ENCODE peak calls at places on chromosomes 4 and X, in six cellular contexts. Q is NCI-H446 treated with DMSO at 0.1 percent for 48 hours, R is cardiac muscle cell, K is A549, Y is activated T-cell treated with anti-CD3 and anti-CD28 coated beads for 48 hours, C is HEK293T. G is an unnamed sample.

GRCh38 chrX:65098851-65099250 is 122.6 kb upstream of the ZC4H2 start:
- DNase-seq in Q (no peak), R (no peak), K (no peak), Y (no peak), C (no peak), G (no peak)

GRCh38 chrX:66833426-66833825 is 194.5 kb upstream of the EDA2R start:
- DNase-seq in Q (no peak), R (no peak), K (no peak), Y (no peak), C (no peak), G (no peak)

GRCh38 chr4:187618701-187619278 is 376.8 kb upstream of the ZFP42 start:
- DNase-seq in Q (no peak), R (no peak), K (no peak), Y (no peak), C (no peak), G (peak)

GRCh38 chr4:6332042-6332668 is 62.5 kb downstream of the WFS1 start:
- DNase-seq in Q (no peak), R (peak), K (peak), Y (no peak), C (peak), G (peak)

GRCh38 chr4:75990129-75990528 is 616 bp downstream of the SDAD1 start:
- DNase-seq in Q (no peak), R (no peak), K (no peak), Y (no peak), C (no peak), G (no peak)

GRCh38 chr4:121307441-121308327 is 73.1 kb downstream of the QRFPR start:
- DNase-seq in Q (peak), R (peak), K (peak), Y (peak), C (peak), G (peak)

GRCh38 chrX:44261286-44261685 is 82.2 kb downstream of the EFHC2 start:
- DNase-seq in Q (no peak), R (no peak), K (no peak), Y (no peak), C (no peak), G (no peak)

GRCh38 chr4:72383439-72383838 is 185.6 kb downstream of the ADAMTS3 start:
- DNase-seq in Q (no peak), R (peak), K (no peak), Y (no peak), C (no peak), G (no peak)

GRCh38 chr4:158459085-158459820 is 62.4 kb upstream of the RXFP1 start:
- DNase-seq in Q (no peak), R (no peak), K (no peak), Y (no peak), C (no peak), G (no peak)

GRCh38 chrX:132488092-132488749 is 617 bp downstream of the MBNL3 start:
- DNase-seq in Q (no peak), R (no peak), K (no peak), Y (no peak), C (no peak), G (peak)

GRCh38 chr4:72909461-72909860 is 160.1 kb downstream of the COX18 start:
- DNase-seq in Q (no peak), R (peak), K (no peak), Y (no peak), C (peak), G (peak)

GRCh38 chr4:3407930-3408792 is 33.6 kb upstream of the HGFAC start:
- DNase-seq in Q (no peak), R (no peak), K (no peak), Y (no peak), C (no peak), G (no peak)

GRCh38 chr4:25827897-25828296 is 34.9 kb downstream of the SEL1L3 start:
- DNase-seq in Q (no peak), R (no peak), K (no peak), Y (no peak), C (no peak), G (no peak)